ENCODE peak calls at places on chromosome 10, in ten cellular contexts. T is spleen, R is body of pancreas, O is IMR-90, E is right lobe of liver, K is tibial nerve, F is uterus, I is transverse colon, H is A549, N is heart left ventricle. L is an unnamed sample. For H3K4me1, the result is how much of the 10 kb centered on the place peaks cover.

GRCh38 chr10:10647331-10647730 is 370.3 kb upstream of the CELF2 start:
- DNase-seq in T (no peak), R (no peak), O (no peak), E (no peak), K (no peak), F (no peak), I (no peak), H (no peak), N (no peak), L (no peak)

GRCh38 chr10:77553966-77554365 is 83.6 kb downstream of the KCNMA1 start:
- DNase-seq in T (no peak), R (no peak), O (no peak), E (peak), K (no peak), F (no peak), I (no peak), H (no peak), N (no peak), L (no peak)

GRCh38 chr10:31759124-31759798 is 169.4 kb downstream of the ARHGAP12 start:
- DNase-seq in T (peak), R (peak), O (no peak), E (peak), K (peak), F (peak), I (peak), H (peak), N (peak), L (no peak)

GRCh38 chr10:85919358-85920022 is 447.1 kb downstream of the GRID1 start:
- DNase-seq in T (no peak), R (no peak), O (no peak), E (no peak), K (no peak), F (peak), I (no peak), H (no peak), N (no peak), L (no peak)

GRCh38 chr10:86019141-86019540 is 347.5 kb downstream of the GRID1 start:
- DNase-seq in T (no peak), R (no peak), O (no peak), E (no peak), K (no peak), F (no peak), I (no peak), H (no peak), N (no peak), L (no peak)

GRCh38 chr10:121183241-121183640 is 332.1 kb downstream of the WDR11 start:
- DNase-seq in T (no peak), R (no peak), O (no peak), E (no peak), K (no peak), F (no peak), I (no peak), H (no peak), N (no peak), L (no peak)

GRCh38 chr10:43055991-43056567 is 20.8 kb upstream of the RET start:
- DNase-seq in T (peak), R (no peak), O (no peak), E (peak), K (no peak), F (peak), I (peak), H (no peak), N (no peak), L (no peak)

GRCh38 chr10:98589007-98589406 is 142.3 kb upstream of the HPS1 start:
- DNase-seq in T (no peak), R (no peak), O (peak), E (no peak), K (no peak), F (no peak), I (no peak), H (peak), N (no peak), L (no peak)

GRCh38 chr10:32241946-32242345 is 105.0 kb downstream of the EPC1 start:
- DNase-seq in T (no peak), R (no peak), O (no peak), E (no peak), K (no peak), F (no peak), I (no peak), H (no peak), N (no peak), L (no peak)

GRCh38 chr10:24849537-24850299 is 102.7 kb downstream of the PRTFDC1 start:
- DNase-seq in T (no peak), R (peak), O (no peak), E (no peak), K (no peak), F (no peak), I (no peak), H (peak), N (no peak), L (no peak)

GRCh38 chr10:110837418-110838120 is 34.2 kb upstream of the PDCD4 start:
- DNase-seq in T (no peak), R (peak), O (no peak), E (no peak), K (no peak), F (peak), I (peak), H (no peak), N (no peak), L (no peak)

GRCh38 chr10:75662715-75663114 is 231.3 kb downstream of the LRMDA start:
- DNase-seq in T (no peak), R (peak), O (no peak), E (no peak), K (peak), F (peak), I (peak), H (no peak), N (peak), L (peak)

GRCh38 chr10:122162566-122163181 is 108.4 kb upstream of the BTBD16 start:
- DNase-seq in T (no peak), R (no peak), O (no peak), E (peak), K (no peak), F (no peak), I (peak), H (no peak), N (no peak), L (no peak)

GRCh38 chr10:79266543-79267312 is 80.5 kb upstream of the PPIF start:
- DNase-seq in T (no peak), R (peak), O (peak), E (peak), K (peak), F (peak), I (peak), H (no peak), N (peak), L (peak)

GRCh38 chr10:112844681-112845080 is 105.4 kb upstream of the TCF7L2 start:
- DNase-seq in T (no peak), R (no peak), O (no peak), E (no peak), K (no peak), F (no peak), I (no peak), H (no peak), N (no peak), L (no peak)

GRCh38 chr10:25047088-25047487 is 30.7 kb downstream of the THNSL1 start:
- DNase-seq in T (no peak), R (no peak), O (no peak), E (no peak), K (no peak), F (no peak), I (no peak), H (no peak), N (no peak), L (no peak)

GRCh38 chr10:43315535-43316245 is 48.8 kb upstream of the RASGEF1A start:
- DNase-seq in T (no peak), R (no peak), O (no peak), E (no peak), K (no peak), F (no peak), I (peak), H (no peak), N (no peak), L (no peak)

GRCh38 chr10:69733791-69734261 is 67.9 kb upstream of the COL13A1 start:
- DNase-seq in T (no peak), R (no peak), O (peak), E (no peak), K (no peak), F (no peak), I (no peak), H (peak), N (no peak), L (no peak)

GRCh38 chr10:114987995-114988394 is 50.0 kb downstream of the TRUB1 start:
- DNase-seq in T (no peak), R (no peak), O (peak), E (no peak), K (no peak), F (no peak), I (no peak), H (no peak), N (no peak), L (no peak)

GRCh38 chr10:57785068-57785467 is 482.6 kb downstream of the IPMK start:
- DNase-seq in T (no peak), R (no peak), O (no peak), E (no peak), K (no peak), F (no peak), I (no peak), H (no peak), N (no peak), L (no peak)

GRCh38 chr10:12299222-12299973 is 49.9 kb upstream of the CAMK1D start:
- DNase-seq in T (peak), R (peak), O (no peak), E (peak), K (no peak), F (no peak), I (no peak), H (no peak), N (no peak), L (no peak)

GRCh38 chr10:103619424-103620356 is 126.2 kb downstream of the NEURL1 start:
- DNase-seq in T (no peak), R (no peak), O (no peak), E (no peak), K (no peak), F (no peak), I (no peak), H (no peak), N (no peak), L (no peak)

GRCh38 chr10:84552478-84552877 is 224.1 kb downstream of the CCSER2 start:
- DNase-seq in T (no peak), R (no peak), O (no peak), E (no peak), K (no peak), F (no peak), I (no peak), H (no peak), N (no peak), L (no peak)

GRCh38 chr10:97718659-97719142 is 5.2 kb downstream of the MARVELD1 start:
- DNase-seq in T (peak), R (peak), O (no peak), E (peak), K (peak), F (peak), I (peak), H (peak), N (no peak), L (peak)

GRCh38 chr10:3850999-3851937 is 66.3 kb upstream of the KLF6 start:
- DNase-seq in T (no peak), R (peak), O (peak), E (no peak), K (peak), F (no peak), I (no peak), H (peak), N (no peak), L (no peak)

GRCh38 chr10:69786791-69787190 is 14.9 kb upstream of the COL13A1 start:
- DNase-seq in T (no peak), R (no peak), O (peak), E (no peak), K (no peak), F (no peak), I (no peak), H (peak), N (no peak), L (no peak)

DNA sequence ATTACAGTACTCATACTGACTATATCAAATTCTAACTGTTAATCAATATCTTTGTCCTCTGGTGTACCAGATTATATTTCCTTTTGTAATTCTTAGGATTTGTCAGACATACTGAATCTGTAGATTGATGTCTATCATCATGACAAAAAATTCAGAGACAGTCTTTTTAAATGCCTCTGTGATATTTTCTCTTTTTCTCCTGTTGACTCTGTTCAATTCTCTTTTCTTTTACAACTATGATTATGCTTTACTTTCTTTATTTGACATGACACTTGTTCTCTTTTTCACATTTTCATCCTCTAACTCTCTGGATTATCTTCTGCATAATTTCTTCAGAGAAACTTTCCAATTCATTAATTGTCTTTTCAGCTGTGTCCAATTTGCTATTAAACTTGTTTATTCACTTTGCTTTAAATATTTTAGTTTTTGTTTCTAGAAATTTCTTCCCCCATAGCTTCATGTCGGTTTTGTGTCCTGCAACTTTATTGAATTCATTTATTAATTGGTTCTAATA is 153.6 kb downstream of the PFKFB3 start:
- DNase-seq in T (no peak), R (no peak), O (no peak), E (no peak), K (no peak), F (no peak), I (no peak), H (no peak), N (no peak), L (no peak)
- TF ChIP-seq POLR2A in T (no peak), R (no peak), O (no peak), E (no peak), K (no peak), F (no peak), I (no peak), H (no peak), N (no peak), L (no peak)

GRCh38 chr10:101263146-101263837 is 34.0 kb upstream of the LBX1 start:
- DNase-seq in T (no peak), R (no peak), O (no peak), E (no peak), K (no peak), F (no peak), I (no peak), H (no peak), N (no peak), L (no peak)
- H3K27ac ChIP-seq in T (no peak), R (no peak), O (no peak), E (no peak), K (no peak), F (no peak), I (no peak), H (no peak), N (no peak), L (no peak)

DNA sequence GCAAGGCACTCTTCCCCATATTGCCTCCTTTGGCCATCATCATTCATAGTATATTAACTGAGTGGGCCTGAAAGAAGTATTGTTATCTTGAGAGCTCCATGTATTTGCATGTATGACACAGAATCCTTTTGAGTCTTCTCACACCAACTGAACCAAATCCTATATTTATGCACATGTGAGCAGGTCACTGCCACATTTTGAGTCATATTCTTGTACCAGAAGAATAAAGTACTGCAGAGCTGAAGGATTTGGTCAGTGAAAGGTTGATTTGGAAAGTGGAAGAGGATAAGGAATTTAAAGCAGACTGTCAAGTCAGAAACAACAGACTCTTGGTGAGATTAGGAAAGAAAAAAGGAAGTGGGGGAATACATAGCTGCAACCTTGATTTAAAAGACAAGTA is 121.8 kb downstream of the ARID5B start:
- DNase-seq in T (no peak), R (no peak), O (no peak), E (no peak), K (no peak), F (no peak), I (no peak), H (no peak), N (no peak), L (no peak)
- H3K4me1 ChIP-seq in T (half or more), R (under half), O (under half), E (under half), K (under half), F (under half), I (under half), H (under half), N (under half), L (under half)

GRCh38 chr10:21746118-21746517 is 212.1 kb downstream of the MLLT10 start:
- DNase-seq in T (no peak), R (no peak), O (no peak), E (no peak), K (no peak), F (no peak), I (no peak), H (no peak), N (no peak), L (no peak)
- TF ChIP-seq POLR2A in T (no peak), R (no peak), O (no peak), E (no peak), K (no peak), F (no peak), I (no peak), H (no peak), N (no peak), L (no peak)

GRCh38 chr10:95517536-95518454 is 43.4 kb downstream of the SORBS1 start:
- DNase-seq in T (no peak), R (peak), O (peak), E (no peak), K (no peak), F (no peak), I (no peak), H (no peak), N (no peak), L (no peak)

GRCh38 chr10:95513941-95514392 is 47.2 kb downstream of the SORBS1 start:
- DNase-seq in T (no peak), R (peak), O (peak), E (no peak), K (no peak), F (peak), I (no peak), H (peak), N (peak), L (peak)

GRCh38 chr10:95516774-95517373 is 44.3 kb downstream of the SORBS1 start:
- DNase-seq in T (no peak), R (no peak), O (no peak), E (no peak), K (no peak), F (no peak), I (no peak), H (no peak), N (no peak), L (no peak)

GRCh38 chr10:95519132-95519487 is 42.1 kb downstream of the SORBS1 start:
- DNase-seq in T (no peak), R (peak), O (no peak), E (peak), K (no peak), F (no peak), I (no peak), H (no peak), N (peak), L (peak)

GRCh38 chr10:95518455-95519131 is 42.6 kb downstream of the SORBS1 start:
- DNase-seq in T (no peak), R (no peak), O (no peak), E (no peak), K (no peak), F (no peak), I (no peak), H (no peak), N (no peak), L (no peak)
- H3K27ac ChIP-seq in T (no peak), R (peak), O (no peak), E (peak), K (peak), F (peak), I (peak), H (no peak), N (peak), L (peak)

L was measured in gastrocnemius medialis.